ENCODE peak calls at places on chromosomes 2 and 18, in eight cellular contexts. O is activated T-helper 1 cell treated with anti-CD3 and anti-CD28 coated beads, Interleukin-2, amount 50 U/mL, for 16 hours; G is T47D; T is thyroid gland; A is germinal center; E is activated CD4-positive, alpha-beta T cell treated with anti-CD3 and anti-CD28 coated beads, Interleukin-2, amount 10 ng/mL, durations not matched to agents 7 days and 5 days; K is choroid plexus epithelial cell; X is transverse colon. N is an unnamed sample.

GRCh38 chr18:2237706-2238105 is 333.6 kb downstream of the METTL4 start:
- DNase-seq in O (no peak), G (no peak), T (no peak), A (no peak), E (no peak), K (no peak), X (no peak), N (no peak)

GRCh38 chr18:22858121-22858520 is 75.0 kb upstream of the RBBP8 start:
- DNase-seq in O (no peak), G (no peak), T (no peak), A (no peak), E (no peak), K (no peak), X (no peak), N (no peak)

GRCh38 chr18:61882296-61883004 is 10.4 kb downstream of the RNF152 start:
- DNase-seq in O (no peak), G (peak; percentile 40), T (no peak), A (no peak), E (no peak), K (peak; percentile 31), X (no peak), N (no peak)

GRCh38 chr2:7655629-7656028 is 738.4 kb downstream of the RNF144A start:
- DNase-seq in O (no peak), G (no peak), T (no peak), A (no peak), E (no peak), K (no peak), X (no peak), N (no peak)

GRCh38 chr18:36194719-36195315 is 7.5 kb downstream of the MOCOS start:
- DNase-seq in O (no peak), G (no peak), T (no peak), A (no peak), E (no peak), K (no peak), X (no peak), N (no peak)

GRCh38 chr2:57809230-57809629 is 237.4 kb upstream of the VRK2 start:
- DNase-seq in O (no peak), G (no peak), T (no peak), A (no peak), E (no peak), K (no peak), X (no peak), N (no peak)

GRCh38 chr2:52034706-52035105 is 1002.8 kb upstream of the NRXN1 start:
- DNase-seq in O (no peak), G (no peak), T (no peak), A (no peak), E (no peak), K (peak; percentile 36), X (no peak), N (no peak)

GRCh38 chr2:230666885-230667712 is 45.5 kb upstream of the CAB39 start:
- DNase-seq in O (no peak), G (no peak), T (no peak), A (no peak), E (no peak), K (peak; percentile 45), X (peak; percentile 44), N (no peak)

GRCh38 chr2:142874293-142874814 is 3.1 kb upstream of the KYNU start:
- DNase-seq in O (no peak), G (peak; percentile 90), T (no peak), A (no peak), E (no peak), K (peak; percentile 95), X (peak; percentile 38), N (peak; percentile 68)

GRCh38 chr2:100266126-100266525 is 56.2 kb downstream of the LONRF2 start:
- DNase-seq in O (no peak), G (no peak), T (no peak), A (no peak), E (no peak), K (no peak), X (no peak), N (no peak)

GRCh38 chr18:76610933-76611749 is 116.1 kb upstream of the ZNF516 start:
- DNase-seq in O (no peak), G (peak; percentile 10), T (peak; percentile 49), A (no peak), E (no peak), K (peak; percentile 68), X (no peak), N (no peak)

GRCh38 chr18:10057808-10058791 is 144.3 kb downstream of the VAPA start:
- DNase-seq in O (no peak), G (no peak), T (no peak), A (no peak), E (no peak), K (peak; percentile 87), X (no peak), N (no peak)

GRCh38 chr2:172137943-172138342 is 35.2 kb upstream of the DLX2 start:
- DNase-seq in O (no peak), G (no peak), T (no peak), A (no peak), E (no peak), K (no peak), X (no peak), N (no peak)

GRCh38 chr18:10312316-10313015 is 142.0 kb upstream of the APCDD1 start:
- DNase-seq in O (no peak), G (no peak), T (no peak), A (no peak), E (no peak), K (no peak), X (no peak), N (no peak)

GRCh38 chr18:4636957-4637356 is 181.8 kb upstream of the DLGAP1 start:
- DNase-seq in O (no peak), G (no peak), T (no peak), A (no peak), E (no peak), K (no peak), X (no peak), N (no peak)

GRCh38 chr18:42296192-42296591 is 341.2 kb downstream of the PIK3C3 start:
- DNase-seq in O (no peak), G (no peak), T (no peak), A (no peak), E (no peak), K (no peak), X (no peak), N (no peak)

GRCh38 chr2:138564586-138565250 is 63.1 kb downstream of the SPOPL start:
- DNase-seq in O (no peak), G (peak; percentile 10), T (no peak), A (no peak), E (no peak), K (peak; percentile 28), X (no peak), N (no peak)

GRCh38 chr2:98730851-98731708 is at the start of gene MGAT4A:
- DNase-seq in O (peak; percentile 47), G (peak; percentile 78), T (peak; percentile 82), A (peak; percentile 90), E (peak; percentile 82), K (peak; percentile 11), X (peak; percentile 88), N (peak; percentile 84)

GRCh38 chr2:216643986-216644662 is 10.9 kb downstream of the IGFBP2 start:
- DNase-seq in O (no peak), G (no peak), T (no peak), A (no peak), E (no peak), K (peak; percentile 53), X (no peak), N (no peak)

GRCh38 chr2:10303634-10304378 is 1.1 kb downstream of the HPCAL1 start:
- DNase-seq in O (no peak), G (peak; percentile 32), T (peak; percentile 67), A (peak; percentile 61), E (peak; percentile 60), K (peak; percentile 49), X (peak; percentile 63), N (peak; percentile 49)

GRCh38 chr2:9753276-9753600 is 90.0 kb upstream of the TAF1B start:
- DNase-seq in O (no peak), G (no peak), T (no peak), A (no peak), E (peak; percentile 51), K (peak; percentile 85), X (peak; percentile 52), N (peak; percentile 51)

GRCh38 chr2:233831011-233831721 is 23.2 kb downstream of the HJURP start:
- DNase-seq in O (no peak), G (no peak), T (no peak), A (peak; percentile 21), E (no peak), K (no peak), X (no peak), N (no peak)

GRCh38 chr2:42786561-42787345 is 5.6 kb downstream of the HAAO start:
- DNase-seq in O (no peak), G (peak; percentile 22), T (no peak), A (no peak), E (no peak), K (no peak), X (no peak), N (no peak)

GRCh38 chr2:175207741-175208438 is 26.4 kb upstream of the ATP5MC3 start:
- DNase-seq in O (no peak), G (no peak), T (peak; percentile 71), A (no peak), E (no peak), K (no peak), X (peak; percentile 12), N (no peak)

GRCh38 chr18:59742325-59743111 is 45.3 kb upstream of the CCBE1 start:
- DNase-seq in O (no peak), G (peak; percentile 4), T (peak; percentile 79), A (no peak), E (no peak), K (peak; percentile 61), X (no peak), N (no peak)

GRCh38 chr18:8806105-8806797 is 100.9 kb downstream of the MTCL1 start:
- DNase-seq in O (no peak), G (no peak), T (no peak), A (no peak), E (no peak), K (no peak), X (no peak), N (no peak)

GRCh38 chr2:177164584-177165052 is 48.0 kb upstream of the HNRNPA3 start:
- DNase-seq in O (peak; percentile 54), G (peak; percentile 84), T (peak; percentile 84), A (peak; percentile 75), E (peak; percentile 85), K (peak; percentile 86), X (peak; percentile 89), N (peak; percentile 88)

GRCh38 chr18:44943201-44943881 is 262.7 kb downstream of the SETBP1 start:
- DNase-seq in O (no peak), G (peak; percentile 1), T (peak; percentile 47), A (no peak), E (no peak), K (peak; percentile 87), X (no peak), N (no peak)

GRCh38 chr2:203782262-203782976 is 76.0 kb downstream of the CD28 start:
- DNase-seq in O (no peak), G (peak; percentile 49), T (peak; percentile 26), A (peak; percentile 42), E (peak; percentile 69), K (peak; percentile 98), X (peak; percentile 37), N (peak; percentile 30)

GRCh38 chr2:215736653-215737290 is 276.6 kb downstream of the MREG start:
- DNase-seq in O (no peak), G (peak; percentile 27), T (no peak), A (no peak), E (no peak), K (peak; percentile 75), X (no peak), N (no peak)

N was measured in left colon.